ENCODE peak calls at places on chromosomes 12 and 14, in seven cellular contexts. A, Q, D, Y, U, G and O are unnamed samples.

GRCh38 chr12:56996793-56997545 is 9.4 kb downstream of the ZBTB39 start:
- DNase-seq in A (no peak), Q (no peak), D (no peak), Y (peak), U (no peak), G (no peak), O (no peak)

GRCh38 chr14:103123634-103124500 is 606 bp downstream of the TNFAIP2 start:
- DNase-seq in A (no peak), Q (no peak), D (no peak), Y (peak), U (peak), G (peak), O (peak)

GRCh38 chr14:94355191-94355794 is 32.2 kb upstream of the SERPINA6 start:
- DNase-seq in A (peak), Q (peak), D (peak), Y (peak), U (peak), G (peak), O (no peak)

GRCh38 chr12:52716061-52716460 is 12.7 kb upstream of the KRT77 start:
- DNase-seq in A (no peak), Q (no peak), D (no peak), Y (no peak), U (no peak), G (no peak), O (no peak)

GRCh38 chr12:74889563-74890236 is 319.9 kb downstream of the KCNC2 start:
- DNase-seq in A (peak), Q (no peak), D (no peak), Y (no peak), U (no peak), G (no peak), O (peak)

GRCh38 chr14:98099527-98099926 is 1172.5 kb downstream of the BCL11B start:
- DNase-seq in A (no peak), Q (no peak), D (no peak), Y (no peak), U (no peak), G (no peak), O (no peak)

GRCh38 chr12:112946236-112947000 is 8.1 kb downstream of the OAS3 start:
- DNase-seq in A (no peak), Q (no peak), D (no peak), Y (no peak), U (no peak), G (no peak), O (no peak)

GRCh38 chr12:119122047-119122446 is 56.7 kb upstream of the HSPB8 start:
- DNase-seq in A (no peak), Q (no peak), D (no peak), Y (no peak), U (no peak), G (no peak), O (no peak)

GRCh38 chr12:108447168-108447840 is 67.8 kb upstream of the FICD start:
- DNase-seq in A (peak), Q (peak), D (no peak), Y (no peak), U (no peak), G (no peak), O (peak)

GRCh38 chr12:95608252-95609033 is 57.2 kb upstream of the USP44 start:
- DNase-seq in A (peak), Q (no peak), D (no peak), Y (no peak), U (no peak), G (peak), O (peak)

GRCh38 chr14:51783765-51784164 is 76.6 kb upstream of the GNG2 start:
- DNase-seq in A (peak), Q (no peak), D (no peak), Y (no peak), U (peak), G (no peak), O (peak)

GRCh38 chr12:77133566-77133965 is 68.2 kb upstream of the E2F7 start:
- DNase-seq in A (peak), Q (peak), D (peak), Y (peak), U (peak), G (peak), O (peak)
- H3K18ac ChIP-seq in A (no peak), Q (no peak), D (no peak), Y (no peak), U (no peak), G (no peak), O (no peak)

DNA sequence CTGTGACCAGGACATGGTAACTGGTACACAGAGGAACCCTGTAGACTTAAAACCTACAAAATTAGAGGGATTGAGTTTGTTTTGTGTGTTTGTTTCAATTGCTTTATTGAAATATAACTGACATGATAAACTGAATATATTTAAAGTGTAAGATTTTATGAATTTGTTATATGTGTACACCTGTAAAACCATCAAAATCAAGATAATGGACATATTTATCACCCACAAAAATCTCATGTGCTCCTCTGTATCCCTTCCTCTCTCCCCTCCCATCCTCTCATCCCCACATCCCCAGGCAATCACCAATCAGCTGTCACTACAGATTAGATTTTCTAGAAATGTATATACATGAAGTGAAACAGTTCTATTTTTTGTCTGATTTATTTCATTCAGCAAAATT is 565.5 kb downstream of the NOVA1 start:
- DNase-seq in A (no peak), Q (no peak), D (no peak), Y (no peak), U (no peak), G (no peak), O (no peak)
- H2BK120ac ChIP-seq in A (no peak), Q (no peak), D (no peak), Y (no peak), U (no peak), G (no peak), O (no peak)

DNA sequence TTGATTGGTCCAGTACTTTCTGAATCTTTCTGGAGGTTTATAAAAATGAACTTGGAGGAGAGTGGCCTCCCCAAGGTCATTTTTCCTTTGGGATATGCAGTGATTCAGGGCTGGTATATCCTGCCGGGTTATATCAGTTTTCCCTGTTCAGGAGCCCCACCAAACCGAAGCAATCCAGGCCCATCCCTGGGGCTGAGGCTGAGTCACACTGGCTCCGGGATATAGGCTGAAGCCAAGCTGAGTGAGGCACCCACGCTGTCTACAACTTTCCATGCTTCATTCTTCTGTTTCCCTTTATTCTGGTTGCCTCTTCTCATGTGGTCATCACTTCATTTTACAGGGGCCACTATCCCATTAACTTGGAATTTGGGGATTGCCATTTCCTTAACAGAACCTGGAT is 3.4 kb downstream of the SSPN start:
- DNase-seq in A (peak), Q (no peak), D (no peak), Y (no peak), U (no peak), G (no peak), O (peak)
- H3K18ac ChIP-seq in A (no peak), Q (no peak), D (no peak), Y (no peak), U (no peak), G (no peak), O (no peak)

GRCh38 chr12:28104338-28104737 is 85.9 kb upstream of the CCDC91 start:
- DNase-seq in A (no peak), Q (no peak), D (no peak), Y (no peak), U (no peak), G (no peak), O (no peak)

GRCh38 chr12:28100717-28101116 is 89.5 kb upstream of the CCDC91 start:
- DNase-seq in A (no peak), Q (no peak), D (no peak), Y (no peak), U (no peak), G (no peak), O (no peak)

GRCh38 chr12:28108599-28108998 is 81.7 kb upstream of the CCDC91 start:
- DNase-seq in A (no peak), Q (no peak), D (no peak), Y (no peak), U (no peak), G (no peak), O (no peak)

GRCh38 chr12:28107679-28108078 is 82.6 kb upstream of the CCDC91 start:
- DNase-seq in A (no peak), Q (no peak), D (no peak), Y (no peak), U (no peak), G (no peak), O (no peak)

GRCh38 chr12:28104893-28105864 is 85.1 kb upstream of the CCDC91 start:
- DNase-seq in A (no peak), Q (no peak), D (no peak), Y (no peak), U (no peak), G (no peak), O (peak)
- H2BK120ac ChIP-seq in A (no peak), Q (no peak), D (no peak), Y (no peak), U (no peak), G (no peak), O (no peak)

GRCh38 chr14:74670726-74671125 is 42.2 kb downstream of the AREL1 start:
- DNase-seq in A (peak), Q (no peak), D (no peak), Y (no peak), U (no peak), G (no peak), O (peak)
- H3K18ac ChIP-seq in A (peak), Q (no peak), D (no peak), Y (no peak), U (no peak), G (no peak), O (no peak)

GRCh38 chr12:105315726-105316125 is 14.8 kb upstream of the C12orf75 start:
- DNase-seq in A (no peak), Q (no peak), D (no peak), Y (no peak), U (no peak), G (no peak), O (no peak)

GRCh38 chr12:105315130-105315529 is 15.4 kb upstream of the C12orf75 start:
- DNase-seq in A (no peak), Q (no peak), D (no peak), Y (no peak), U (no peak), G (no peak), O (no peak)

GRCh38 chr12:105317453-105317852 is 13.0 kb upstream of the C12orf75 start:
- DNase-seq in A (peak), Q (no peak), D (no peak), Y (no peak), U (peak), G (no peak), O (no peak)

GRCh38 chr12:105317942-105318614 is 12.4 kb upstream of the C12orf75 start:
- DNase-seq in A (no peak), Q (no peak), D (no peak), Y (no peak), U (peak), G (no peak), O (no peak)

DNA sequence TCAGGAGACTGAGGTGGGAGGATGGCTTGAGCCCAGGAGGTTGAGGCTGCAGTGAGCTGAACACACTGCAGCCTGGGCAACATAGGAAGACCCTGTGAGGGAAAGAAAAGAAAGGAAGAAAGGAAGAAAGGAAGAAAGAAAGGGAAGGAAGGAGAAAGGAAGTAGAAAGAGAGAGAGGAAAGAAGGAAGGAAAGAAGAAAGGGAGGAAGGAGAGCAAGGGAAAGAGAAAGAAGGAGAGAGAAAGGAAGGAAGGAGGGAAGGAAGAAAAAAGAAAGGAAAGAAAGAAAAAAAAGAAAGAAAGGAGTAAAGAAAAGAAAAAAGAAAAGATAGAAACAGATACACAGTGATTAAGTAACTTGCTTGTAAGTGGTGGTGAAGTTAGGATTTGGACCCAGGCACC is 13.6 kb upstream of the C12orf75 start:
- DNase-seq in A (no peak), Q (no peak), D (no peak), Y (no peak), U (no peak), G (no peak), O (no peak)
- H2BK120ac ChIP-seq in A (peak), Q (no peak), D (no peak), Y (no peak), U (peak), G (no peak), O (no peak)

GRCh38 chr12:90611891-90612290 is 343.1 kb downstream of the CCER1 start:
- DNase-seq in A (no peak), Q (no peak), D (no peak), Y (no peak), U (no peak), G (no peak), O (no peak)
- H3K18ac ChIP-seq in A (no peak), Q (no peak), D (no peak), Y (no peak), U (no peak), G (no peak), O (no peak)

DNA sequence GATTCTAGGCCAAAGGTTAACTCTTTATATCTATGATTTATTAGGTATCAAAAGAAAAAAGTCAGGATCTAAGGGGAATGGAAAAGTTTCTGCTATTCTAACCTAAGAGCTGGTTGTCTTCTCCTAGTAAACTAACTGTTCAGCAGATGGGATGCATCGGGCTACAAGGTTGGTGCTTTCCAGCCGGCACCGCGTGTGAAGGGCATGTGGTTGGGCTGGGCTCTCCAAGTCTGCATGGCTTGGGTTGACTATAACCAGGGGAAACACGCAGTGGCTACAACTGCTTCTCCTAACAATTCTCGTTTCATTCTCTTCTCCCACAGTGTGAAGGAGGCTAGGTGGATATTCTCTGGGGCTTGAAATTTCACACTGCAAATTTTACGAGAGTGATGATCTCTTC is 354.5 kb downstream of the APAF1 start:
- DNase-seq in A (no peak), Q (no peak), D (no peak), Y (no peak), U (no peak), G (no peak), O (no peak)
- H2BK120ac ChIP-seq in A (no peak), Q (no peak), D (no peak), Y (no peak), U (no peak), G (no peak), O (no peak)